ENCODE peak calls at places on chromosomes 2 and 18, in four cellular contexts. One of them, this sample, is unnamed.

GRCh38 chr2:124264496-124265160 is 239.5 kb downstream of the CNTNAP5 start:
- DNase-seq in WERI-Rb-1: no peak
- DNase-seq in transverse colon: no peak
- DNase-seq in spleen: no peak
- DNase-seq in this sample: no peak

GRCh38 chr18:34595673-34596072 is 114.4 kb upstream of the DTNA start:
- DNase-seq in WERI-Rb-1: peak
- DNase-seq in transverse colon: no peak
- DNase-seq in spleen: no peak
- DNase-seq in this sample: no peak

GRCh38 chr18:79496978-79497637 is 101.4 kb downstream of the NFATC1 start:
- DNase-seq in WERI-Rb-1: no peak
- DNase-seq in transverse colon: peak
- DNase-seq in spleen: peak
- DNase-seq in this sample: peak

GRCh38 chr2:55252830-55253229 is 16.2 kb downstream of the MTIF2 start:
- DNase-seq in WERI-Rb-1: peak
- DNase-seq in transverse colon: no peak
- DNase-seq in spleen: no peak
- DNase-seq in this sample: no peak

GRCh38 chr2:64839844-64840243 is 149.4 kb upstream of the SLC1A4 start:
- DNase-seq in WERI-Rb-1: no peak
- DNase-seq in transverse colon: peak
- DNase-seq in spleen: peak
- DNase-seq in this sample: no peak

GRCh38 chr2:101714098-101714497 is 16.6 kb downstream of the MAP4K4 start:
- DNase-seq in WERI-Rb-1: no peak
- DNase-seq in transverse colon: no peak
- DNase-seq in spleen: no peak
- DNase-seq in this sample: no peak

GRCh38 chr18:63997041-63997440 is 27.2 kb downstream of the SERPINB8 start:
- DNase-seq in WERI-Rb-1: no peak
- DNase-seq in transverse colon: no peak
- DNase-seq in spleen: no peak
- DNase-seq in this sample: no peak

GRCh38 chr18:28204154-28204553 is 27.2 kb upstream of the CDH2 start:
- DNase-seq in WERI-Rb-1: no peak
- DNase-seq in transverse colon: no peak
- DNase-seq in spleen: no peak
- DNase-seq in this sample: no peak

GRCh38 chr2:24815171-24815570 is 21.9 kb downstream of the CENPO start:
- DNase-seq in WERI-Rb-1: no peak
- DNase-seq in transverse colon: no peak
- DNase-seq in spleen: no peak
- DNase-seq in this sample: no peak

GRCh38 chr2:188524519-188525113 is 232.9 kb downstream of the GULP1 start:
- DNase-seq in WERI-Rb-1: peak
- DNase-seq in transverse colon: peak
- DNase-seq in spleen: no peak
- DNase-seq in this sample: no peak

GRCh38 chr2:130261970-130262760 is 63.9 kb upstream of the TUBA3E start:
- DNase-seq in WERI-Rb-1: no peak
- DNase-seq in transverse colon: no peak
- DNase-seq in spleen: no peak
- DNase-seq in this sample: peak

GRCh38 chr2:58266211-58266610 is 25.1 kb upstream of the FANCL start:
- DNase-seq in WERI-Rb-1: no peak
- DNase-seq in transverse colon: no peak
- DNase-seq in spleen: no peak
- DNase-seq in this sample: no peak

GRCh38 chr2:81901017-81901416 is 1596.5 kb upstream of the LRRTM1 start:
- DNase-seq in WERI-Rb-1: no peak
- DNase-seq in transverse colon: no peak
- DNase-seq in spleen: no peak
- DNase-seq in this sample: no peak

GRCh38 chr2:230225486-230225885 is at the start of gene SP140:
- DNase-seq in WERI-Rb-1: no peak
- DNase-seq in transverse colon: peak
- DNase-seq in spleen: peak
- DNase-seq in this sample: peak

GRCh38 chr2:234963785-234964615 is 12.2 kb downstream of the SH3BP4 start:
- DNase-seq in WERI-Rb-1: no peak
- DNase-seq in transverse colon: no peak
- DNase-seq in spleen: peak
- DNase-seq in this sample: peak

GRCh38 chr18:75378674-75379315 is 48.7 kb downstream of the SMIM21 start:
- DNase-seq in WERI-Rb-1: peak
- DNase-seq in transverse colon: no peak
- DNase-seq in spleen: no peak
- DNase-seq in this sample: no peak

GRCh38 chr2:223882715-223883114 is 45.3 kb upstream of the AP1S3 start:
- DNase-seq in WERI-Rb-1: no peak
- DNase-seq in transverse colon: no peak
- DNase-seq in spleen: no peak
- DNase-seq in this sample: no peak

GRCh38 chr2:216774180-216774579 is 78.8 kb upstream of the IGFBP5 start:
- DNase-seq in WERI-Rb-1: no peak
- DNase-seq in transverse colon: no peak
- DNase-seq in spleen: no peak
- DNase-seq in this sample: no peak

GRCh38 chr18:4172491-4172890 is 282.6 kb downstream of the DLGAP1 start:
- DNase-seq in WERI-Rb-1: no peak
- DNase-seq in transverse colon: no peak
- DNase-seq in spleen: no peak
- DNase-seq in this sample: no peak

GRCh38 chr2:20575935-20576597 is 74.8 kb downstream of the HS1BP3 start:
- DNase-seq in WERI-Rb-1: no peak
- DNase-seq in transverse colon: no peak
- DNase-seq in spleen: no peak
- DNase-seq in this sample: peak
- H3K27ac ChIP-seq in WERI-Rb-1: no peak
- H3K27ac ChIP-seq in transverse colon: peak
- H3K27ac ChIP-seq in spleen: peak
- H3K27ac ChIP-seq in this sample: peak

DNA sequence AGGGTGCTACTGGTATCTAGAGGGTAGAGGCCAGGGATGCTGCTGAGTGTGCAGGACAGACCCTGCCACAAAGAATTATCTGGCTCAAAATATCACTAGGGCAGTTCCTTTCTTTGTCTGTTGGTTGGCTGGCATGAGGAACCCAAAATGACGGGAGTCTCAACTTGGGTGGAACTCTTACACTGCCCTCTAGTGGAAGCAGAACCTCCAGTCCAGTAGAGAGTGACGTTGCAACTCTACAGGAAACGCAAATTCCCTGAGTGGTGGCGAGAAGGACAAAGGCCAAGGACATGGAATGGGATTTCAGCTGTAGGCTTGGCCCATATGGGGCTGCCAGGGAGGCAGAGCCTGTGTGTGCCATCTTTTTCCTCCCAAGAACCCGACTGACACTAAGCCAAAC is 47.1 kb downstream of the COPS8 start:
- DNase-seq in WERI-Rb-1: no peak
- DNase-seq in transverse colon: no peak
- DNase-seq in spleen: no peak
- DNase-seq in this sample: no peak
- TF ChIP-seq CTCF in WERI-Rb-1: peak
- TF ChIP-seq CTCF in transverse colon: peak
- TF ChIP-seq CTCF in spleen: peak
- TF ChIP-seq CTCF in this sample: peak

GRCh38 chr18:23682045-23682444 is 7.2 kb upstream of the LAMA3 start:
- DNase-seq in WERI-Rb-1: no peak
- DNase-seq in transverse colon: no peak
- DNase-seq in spleen: no peak
- DNase-seq in this sample: no peak

GRCh38 chr18:23683671-23684070 is 5.6 kb upstream of the LAMA3 start:
- DNase-seq in WERI-Rb-1: no peak
- DNase-seq in transverse colon: no peak
- DNase-seq in spleen: no peak
- DNase-seq in this sample: no peak

GRCh38 chr18:23682472-23682871 is 6.8 kb upstream of the LAMA3 start:
- DNase-seq in WERI-Rb-1: no peak
- DNase-seq in transverse colon: no peak
- DNase-seq in spleen: no peak
- DNase-seq in this sample: no peak

GRCh38 chr18:23683155-23683554 is 6.1 kb upstream of the LAMA3 start:
- DNase-seq in WERI-Rb-1: no peak
- DNase-seq in transverse colon: no peak
- DNase-seq in spleen: no peak
- DNase-seq in this sample: no peak

GRCh38 chr18:23684515-23685197 is 4.6 kb upstream of the LAMA3 start:
- DNase-seq in WERI-Rb-1: no peak
- DNase-seq in transverse colon: no peak
- DNase-seq in spleen: no peak
- DNase-seq in this sample: no peak
- H3K27ac ChIP-seq in WERI-Rb-1: no peak
- H3K27ac ChIP-seq in transverse colon: no peak
- H3K27ac ChIP-seq in spleen: no peak
- H3K27ac ChIP-seq in this sample: no peak

GRCh38 chr18:36212301-36212977 is 25.1 kb downstream of the MOCOS start:
- DNase-seq in WERI-Rb-1: no peak
- DNase-seq in transverse colon: no peak
- DNase-seq in spleen: peak
- DNase-seq in this sample: no peak
- TF ChIP-seq CTCF in WERI-Rb-1: no peak
- TF ChIP-seq CTCF in transverse colon: no peak
- TF ChIP-seq CTCF in spleen: no peak
- TF ChIP-seq CTCF in this sample: no peak

GRCh38 chr2:186732843-186733242 is 39.0 kb downstream of the FAM171B start:
- DNase-seq in WERI-Rb-1: no peak
- DNase-seq in transverse colon: no peak
- DNase-seq in spleen: no peak
- DNase-seq in this sample: no peak

GRCh38 chr2:186728631-186729030 is 34.8 kb downstream of the FAM171B start:
- DNase-seq in WERI-Rb-1: no peak
- DNase-seq in transverse colon: no peak
- DNase-seq in spleen: no peak
- DNase-seq in this sample: no peak

DNA sequence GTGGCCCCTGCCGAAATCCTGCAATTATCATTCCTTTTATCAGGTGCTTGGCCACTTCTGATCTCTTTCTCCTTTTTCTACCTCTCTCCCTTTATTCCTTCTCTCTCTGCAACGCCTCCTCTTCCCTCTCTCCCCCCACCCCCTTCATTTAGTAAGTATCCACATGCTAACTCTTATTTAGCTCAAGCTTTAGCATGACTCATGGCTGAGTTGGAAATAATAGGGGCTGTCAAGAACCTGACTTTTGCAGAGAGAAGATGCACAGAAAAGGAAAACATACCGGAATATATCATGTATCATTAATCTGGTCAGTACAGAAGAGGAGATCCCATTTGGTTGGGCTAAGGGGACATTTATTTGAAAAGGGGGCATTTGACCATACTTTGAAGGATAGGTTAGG is 33.1 kb downstream of the FAM171B start:
- DNase-seq in WERI-Rb-1: no peak
- DNase-seq in transverse colon: no peak
- DNase-seq in spleen: no peak
- DNase-seq in this sample: no peak
- H3K27ac ChIP-seq in WERI-Rb-1: no peak
- H3K27ac ChIP-seq in transverse colon: no peak
- H3K27ac ChIP-seq in spleen: no peak
- H3K27ac ChIP-seq in this sample: no peak

DNA sequence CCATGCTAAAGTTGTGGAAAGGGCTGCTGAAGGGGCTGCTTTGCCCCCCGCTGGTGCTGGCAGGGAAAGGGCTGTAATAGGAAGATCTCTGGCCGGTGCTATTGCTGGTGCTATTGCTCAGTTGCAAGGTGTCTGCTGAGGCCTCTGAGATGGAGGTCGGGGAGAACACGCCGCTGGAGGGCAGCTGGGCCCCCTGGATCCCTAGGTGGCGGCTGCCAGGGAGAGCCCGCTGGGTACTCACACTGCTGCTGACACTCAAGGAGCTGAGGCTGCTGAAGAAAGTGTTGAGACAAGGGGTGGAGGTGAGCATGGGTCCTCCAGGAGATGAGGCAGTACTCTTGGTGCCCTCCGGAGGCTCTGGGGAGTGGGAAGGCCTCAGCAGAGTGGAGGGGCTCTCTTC is 4.2 kb downstream of the FOXI3 start:
- DNase-seq in WERI-Rb-1: no peak
- DNase-seq in transverse colon: no peak
- DNase-seq in spleen: no peak
- DNase-seq in this sample: no peak
- TF ChIP-seq CTCF in WERI-Rb-1: no peak
- TF ChIP-seq CTCF in transverse colon: no peak
- TF ChIP-seq CTCF in spleen: no peak
- TF ChIP-seq CTCF in this sample: no peak

DNA sequence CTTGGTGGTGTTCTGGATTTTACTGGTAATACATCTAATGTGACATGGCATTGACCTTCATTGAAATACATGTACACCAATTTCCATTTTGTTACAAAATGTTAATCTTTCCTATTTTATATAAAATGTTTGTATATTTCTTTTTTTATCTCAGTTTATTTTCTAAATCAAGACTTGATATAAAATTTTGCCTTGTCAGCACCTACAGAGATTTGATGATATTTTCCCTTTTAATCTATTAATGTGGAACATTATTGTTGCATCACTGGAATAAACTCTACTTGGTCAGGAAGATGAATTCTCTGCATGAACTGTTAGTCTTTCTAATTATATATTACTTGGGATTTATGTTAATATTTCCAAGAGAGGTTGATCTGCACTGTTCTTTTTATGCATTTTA is 294.0 kb upstream of the ETAA1 start:
- DNase-seq in WERI-Rb-1: no peak
- DNase-seq in transverse colon: no peak
- DNase-seq in spleen: no peak
- DNase-seq in this sample: no peak
- H3K27ac ChIP-seq in WERI-Rb-1: no peak
- H3K27ac ChIP-seq in transverse colon: no peak
- H3K27ac ChIP-seq in spleen: no peak
- H3K27ac ChIP-seq in this sample: no peak

GRCh38 chr18:73150199-73150598 is 282.4 kb upstream of the NETO1 start:
- DNase-seq in WERI-Rb-1: no peak
- DNase-seq in transverse colon: no peak
- DNase-seq in spleen: no peak
- DNase-seq in this sample: no peak
- TF ChIP-seq CTCF in WERI-Rb-1: no peak
- TF ChIP-seq CTCF in transverse colon: no peak
- TF ChIP-seq CTCF in spleen: no peak
- TF ChIP-seq CTCF in this sample: no peak